ENCODE peak calls at places on chromosomes 12 and 14, in six cellular contexts. A, R, F, K, B and V are unnamed samples.

GRCh38 chr12:18706798-18707197 is 31.0 kb downstream of the PLCZ1 start:
- DNase-seq in A (no peak), R (no peak), F (no peak), K (no peak), B (no peak), V (no peak)

GRCh38 chr14:83384253-83384652 is 1850.6 kb upstream of the SEL1L start:
- DNase-seq in A (no peak), R (no peak), F (no peak), K (no peak), B (no peak), V (no peak)

GRCh38 chr12:132077322-132078100 is 66.6 kb downstream of the DDX51 start:
- DNase-seq in A (no peak), R (no peak), F (no peak), K (no peak), B (no peak), V (no peak)

GRCh38 chr14:36055052-36055378 is 121.5 kb downstream of the PTCSC3 start:
- DNase-seq in A (no peak), R (no peak), F (no peak), K (no peak), B (no peak), V (no peak)

GRCh38 chr12:6950944-6951540 is at the start of gene PTPN6:
- DNase-seq in A (no peak), R (no peak), F (peak), K (no peak), B (peak), V (no peak)

GRCh38 chr12:3611853-3612703 is 121.1 kb downstream of the PRMT8 start:
- DNase-seq in A (no peak), R (no peak), F (no peak), K (no peak), B (no peak), V (peak)

GRCh38 chr12:131368073-131369071 is 342.5 kb upstream of the SFSWAP start:
- DNase-seq in A (no peak), R (no peak), F (no peak), K (no peak), B (no peak), V (no peak)

GRCh38 chr12:108268397-108268796 is 70.7 kb downstream of the CMKLR1 start:
- DNase-seq in A (no peak), R (no peak), F (no peak), K (no peak), B (no peak), V (no peak)

GRCh38 chr14:63689132-63689531 is 38.7 kb downstream of the SGPP1 start:
- DNase-seq in A (no peak), R (no peak), F (no peak), K (no peak), B (no peak), V (no peak)

GRCh38 chr14:60221441-60221840 is 27.6 kb upstream of the PPM1A start:
- DNase-seq in A (no peak), R (no peak), F (no peak), K (no peak), B (no peak), V (no peak)

GRCh38 chr14:102474934-102475333 is 34.6 kb downstream of the ANKRD9 start:
- DNase-seq in A (no peak), R (peak), F (no peak), K (no peak), B (no peak), V (no peak)

GRCh38 chr14:93943052-93943451 is 15.9 kb downstream of the FAM181A start:
- DNase-seq in A (no peak), R (no peak), F (no peak), K (no peak), B (no peak), V (no peak)